ENCODE peak calls at places on chromosomes 4 and X, in seven cellular contexts. T is adrenal gland, R is HCT116, A is DMS153, Z is left colon, I is HT-29, B is T1000. J is an unnamed sample.

GRCh38 chr4:105555409-105555808 is 3.0 kb downstream of the ARHGEF38 start:
- DNase-seq in T (no peak), R (no peak), A (no peak), Z (no peak), I (peak), B (no peak), J (no peak)

GRCh38 chrX:141468940-141469339 is 115.6 kb downstream of the SPANXA1 start:
- DNase-seq in T (no peak), R (no peak), A (no peak), Z (no peak), I (no peak), B (no peak), J (no peak)

GRCh38 chr4:7041851-7042696 is 1.1 kb upstream of the TADA2B start:
- DNase-seq in T (peak), R (no peak), A (no peak), Z (peak), I (peak), B (no peak), J (no peak)

GRCh38 chrX:848366-848765 is 217.8 kb downstream of the SHOX start:
- DNase-seq in T (no peak), R (no peak), A (no peak), Z (no peak), I (no peak), B (no peak), J (no peak)

GRCh38 chrX:25941559-25942250 is 196.4 kb upstream of the MAGEB18 start:
- DNase-seq in T (no peak), R (no peak), A (no peak), Z (no peak), I (no peak), B (no peak), J (no peak)

GRCh38 chr4:131248314-131248713 is 1900.8 kb upstream of the PCDH10 start:
- DNase-seq in T (no peak), R (no peak), A (no peak), Z (no peak), I (no peak), B (no peak), J (no peak)

GRCh38 chr4:112150920-112151319 is 5.7 kb downstream of the FAM241A start:
- DNase-seq in T (no peak), R (no peak), A (no peak), Z (no peak), I (no peak), B (no peak), J (no peak)

GRCh38 chrX:47831788-47832187 is 4.9 kb upstream of the ZNF81 start:
- DNase-seq in T (peak), R (peak), A (peak), Z (peak), I (peak), B (peak), J (peak)

GRCh38 chr4:185565696-185566095 is 30.4 kb upstream of the PDLIM3 start:
- DNase-seq in T (no peak), R (no peak), A (no peak), Z (no peak), I (no peak), B (no peak), J (no peak)

GRCh38 chr4:106690487-106690886 is 321.9 kb upstream of the GIMD1 start:
- DNase-seq in T (no peak), R (no peak), A (no peak), Z (no peak), I (peak), B (no peak), J (no peak)

GRCh38 chrX:70022608-70023007 is 27.1 kb downstream of the AWAT2 start:
- DNase-seq in T (no peak), R (no peak), A (no peak), Z (no peak), I (peak), B (no peak), J (no peak)

GRCh38 chrX:139914421-139914820 is 18.4 kb downstream of the ATP11C start:
- DNase-seq in T (no peak), R (no peak), A (no peak), Z (no peak), I (no peak), B (no peak), J (no peak)

GRCh38 chr4:185742766-185743165 is 69.2 kb downstream of the SORBS2 start:
- DNase-seq in T (peak), R (no peak), A (no peak), Z (no peak), I (no peak), B (no peak), J (no peak)

GRCh38 chr4:126419266-126419665 is 1104.5 kb downstream of the FAT4 start:
- DNase-seq in T (no peak), R (no peak), A (no peak), Z (no peak), I (no peak), B (no peak), J (no peak)

GRCh38 chr4:6776920-6777635 is 5.4 kb upstream of the KIAA0232 start:
- DNase-seq in T (no peak), R (no peak), A (no peak), Z (no peak), I (no peak), B (no peak), J (no peak)

GRCh38 chr4:153676491-153676890 is 7.6 kb upstream of the TLR2 start:
- DNase-seq in T (no peak), R (no peak), A (no peak), Z (no peak), I (no peak), B (no peak), J (no peak)

GRCh38 chr4:42632653-42633382 is 24.1 kb downstream of the ATP8A1 start:
- DNase-seq in T (no peak), R (no peak), A (no peak), Z (no peak), I (no peak), B (no peak), J (no peak)

GRCh38 chrX:10404435-10404834 is 215.9 kb downstream of the MID1 start:
- DNase-seq in T (no peak), R (no peak), A (no peak), Z (no peak), I (no peak), B (no peak), J (no peak)

GRCh38 chr4:129379429-129379828 is 283.5 kb downstream of the C4orf33 start:
- DNase-seq in T (no peak), R (no peak), A (no peak), Z (no peak), I (no peak), B (no peak), J (no peak)

GRCh38 chrX:151175283-151176062 is 911 bp upstream of the GPR50 start:
- DNase-seq in T (no peak), R (no peak), A (no peak), Z (no peak), I (no peak), B (no peak), J (no peak)

GRCh38 chr4:16225996-16226815 is at the start of gene TAPT1:
- DNase-seq in T (peak), R (no peak), A (no peak), Z (peak), I (peak), B (peak), J (no peak)